ENCODE peak calls at places on chromosomes 16 and 17, in ten cellular contexts. E is AG04450; A is left ventricle myocardium inferior; D is mucosa of descending colon; F is tibial nerve; B is fibroblast of mammary gland; W is activated CD8-positive, alpha-beta T cell treated with anti-CD3 and anti-CD28 coated beads for 36 hours; N is colonic mucosa; Q is AG09309; R is fibroblast of pulmonary artery. U is an unnamed sample.

GRCh38 chr16:73251608-73252007 is 203.7 kb upstream of the ZFHX3 start:
- DNase-seq in E (no peak), A (no peak), D (no peak), F (no peak), B (no peak), W (no peak), N (no peak), Q (no peak), R (no peak), U (no peak)

GRCh38 chr16:3646348-3646920 is 8.1 kb upstream of the DNASE1 start:
- DNase-seq in E (no peak), A (no peak), D (peak), F (no peak), B (no peak), W (no peak), N (peak), Q (no peak), R (no peak), U (no peak)

GRCh38 chr17:79023886-79024771 is at the start of gene C1QTNF1:
- DNase-seq in E (no peak), A (peak), D (peak), F (no peak), B (peak), W (peak), N (peak), Q (no peak), R (peak), U (no peak)

GRCh38 chr16:57537596-57538234 is 1.3 kb upstream of the CCDC102A start:
- DNase-seq in E (no peak), A (no peak), D (no peak), F (no peak), B (no peak), W (no peak), N (peak), Q (no peak), R (no peak), U (no peak)

GRCh38 chr17:39270923-39271322 is 45.2 kb upstream of the STAC2 start:
- DNase-seq in E (peak), A (no peak), D (no peak), F (no peak), B (peak), W (peak), N (no peak), Q (peak), R (peak), U (peak)

GRCh38 chr17:28372945-28373274 is 1.4 kb downstream of the SARM1 start:
- DNase-seq in E (no peak), A (no peak), D (no peak), F (no peak), B (no peak), W (no peak), N (no peak), Q (no peak), R (no peak), U (no peak)

GRCh38 chr17:64024781-64025731 is 4.6 kb upstream of the ICAM2 start:
- DNase-seq in E (no peak), A (no peak), D (no peak), F (no peak), B (peak), W (peak), N (peak), Q (no peak), R (peak), U (no peak)

GRCh38 chr16:9050102-9050830 is 41.2 kb upstream of the HAPSTR1 start:
- DNase-seq in E (no peak), A (no peak), D (no peak), F (no peak), B (peak), W (peak), N (no peak), Q (no peak), R (peak), U (no peak)

GRCh38 chr17:9959377-9959981 is 54.4 kb upstream of the RCVRN start:
- DNase-seq in E (no peak), A (no peak), D (no peak), F (peak), B (peak), W (peak), N (peak), Q (no peak), R (peak), U (no peak)

GRCh38 chr17:653724-654123 is 60.9 kb downstream of the VPS53 start:
- DNase-seq in E (no peak), A (no peak), D (no peak), F (no peak), B (no peak), W (no peak), N (no peak), Q (no peak), R (no peak), U (no peak)

GRCh38 chr17:17280613-17281549 is at the start of gene COPS3:
- DNase-seq in E (peak), A (peak), D (peak), F (peak), B (peak), W (peak), N (peak), Q (peak), R (peak), U (peak)

GRCh38 chr16:89365044-89365467 is 125.3 kb downstream of the ANKRD11 start:
- DNase-seq in E (peak), A (no peak), D (no peak), F (no peak), B (peak), W (peak), N (no peak), Q (peak), R (peak), U (no peak)

GRCh38 chr17:28225271-28225670 is 93.7 kb upstream of the TMEM97 start:
- DNase-seq in E (no peak), A (peak), D (no peak), F (no peak), B (no peak), W (no peak), N (no peak), Q (no peak), R (no peak), U (no peak)

GRCh38 chr17:34582185-34582900 is 3.0 kb downstream of the TMEM132E start:
- DNase-seq in E (no peak), A (no peak), D (no peak), F (no peak), B (no peak), W (no peak), N (no peak), Q (no peak), R (no peak), U (no peak)

GRCh38 chr16:59880626-59881025 is 1146.5 kb upstream of the GOT2 start:
- DNase-seq in E (no peak), A (no peak), D (no peak), F (no peak), B (no peak), W (no peak), N (no peak), Q (no peak), R (no peak), U (no peak)

GRCh38 chr17:31467502-31468256 is 76.2 kb downstream of the RAB11FIP4 start:
- DNase-seq in E (no peak), A (peak), D (no peak), F (no peak), B (no peak), W (no peak), N (no peak), Q (no peak), R (no peak), U (no peak)

GRCh38 chr16:17339764-17340541 is 130.8 kb downstream of the XYLT1 start:
- DNase-seq in E (no peak), A (no peak), D (no peak), F (no peak), B (no peak), W (no peak), N (no peak), Q (no peak), R (no peak), U (no peak)

DNA sequence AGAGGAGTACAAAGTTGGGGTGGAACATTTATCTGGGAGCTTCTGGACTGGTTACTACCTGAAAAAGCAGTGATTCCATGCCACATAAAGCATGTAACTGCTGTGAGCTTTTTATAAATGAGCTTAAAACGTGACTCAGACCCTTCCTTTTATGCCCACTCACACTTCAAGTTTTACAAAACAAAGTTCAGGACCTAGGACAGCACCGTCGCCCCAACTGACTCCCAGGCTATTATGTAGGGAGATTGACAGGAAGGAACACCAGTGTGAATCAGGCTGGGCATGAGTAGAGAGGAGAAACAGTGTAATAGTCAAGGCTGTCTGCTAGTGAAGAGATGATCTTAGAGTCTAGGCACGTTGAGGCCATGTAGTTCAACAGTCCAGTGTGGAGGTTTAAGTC is 91.6 kb upstream of the DNAH9 start:
- DNase-seq in E (no peak), A (no peak), D (no peak), F (no peak), B (no peak), W (peak), N (peak), Q (no peak), R (peak), U (no peak)
- TF ChIP-seq CTCF in E (no peak), A (no peak), D (no peak), F (no peak), B (no peak), W (no peak), N (no peak), Q (no peak), R (no peak), U (no peak)

DNA sequence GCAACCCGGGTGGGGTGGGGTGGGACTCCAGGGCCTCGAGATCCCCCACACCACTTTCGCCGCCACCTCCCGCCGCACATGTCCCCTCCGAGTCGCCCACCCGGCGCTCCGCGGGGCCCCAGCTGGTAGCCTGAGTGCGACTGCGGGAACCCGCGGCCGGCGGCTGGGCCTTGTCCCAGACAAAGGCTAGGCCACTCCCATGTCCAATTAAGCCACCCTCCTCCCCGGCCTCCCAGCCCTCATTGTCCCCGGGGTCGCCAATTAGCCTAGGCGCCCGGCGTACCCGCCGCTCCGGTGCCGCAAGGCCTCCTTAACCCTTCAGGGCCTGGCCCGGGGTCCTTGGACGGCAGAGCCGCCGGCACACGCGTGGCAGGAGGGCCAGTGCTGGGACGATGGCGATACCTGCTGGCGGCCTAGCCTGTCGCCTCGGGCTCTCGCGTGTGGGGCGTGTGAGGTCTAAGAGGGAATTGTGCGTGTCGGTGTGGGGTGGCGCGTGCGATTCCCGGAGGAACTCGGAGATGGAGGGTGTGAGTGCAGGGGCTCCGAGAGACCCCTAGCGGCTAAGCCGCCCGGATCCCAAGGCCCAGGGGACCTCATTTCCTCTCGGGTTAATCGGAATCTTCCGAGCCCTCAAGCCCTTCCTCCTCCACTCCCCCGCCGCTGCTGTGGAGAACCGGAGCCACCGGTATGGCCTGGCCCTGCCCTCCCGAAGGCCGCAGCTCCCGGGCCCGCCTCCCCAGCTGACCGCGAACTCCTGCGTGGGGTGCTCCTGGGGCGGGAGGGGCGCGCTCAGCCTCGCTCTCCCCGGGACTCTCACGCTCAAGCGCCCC is 11.7 kb downstream of the TBX2 start:
- DNase-seq in E (no peak), A (no peak), D (peak), F (no peak), B (peak), W (peak), N (peak), Q (no peak), R (no peak), U (no peak)
- TF ChIP-seq CTCF in E (peak), A (no peak), D (no peak), F (no peak), B (peak), W (peak), N (no peak), Q (peak), R (peak), U (peak)

GRCh38 chr17:65027305-65027704 is 29.2 kb downstream of the GNA13 start:
- DNase-seq in E (no peak), A (no peak), D (no peak), F (no peak), B (peak), W (peak), N (no peak), Q (no peak), R (peak), U (peak)
- TF ChIP-seq CTCF in E (peak), A (no peak), D (no peak), F (no peak), B (peak), W (peak), N (peak), Q (peak), R (peak), U (peak)

DNA sequence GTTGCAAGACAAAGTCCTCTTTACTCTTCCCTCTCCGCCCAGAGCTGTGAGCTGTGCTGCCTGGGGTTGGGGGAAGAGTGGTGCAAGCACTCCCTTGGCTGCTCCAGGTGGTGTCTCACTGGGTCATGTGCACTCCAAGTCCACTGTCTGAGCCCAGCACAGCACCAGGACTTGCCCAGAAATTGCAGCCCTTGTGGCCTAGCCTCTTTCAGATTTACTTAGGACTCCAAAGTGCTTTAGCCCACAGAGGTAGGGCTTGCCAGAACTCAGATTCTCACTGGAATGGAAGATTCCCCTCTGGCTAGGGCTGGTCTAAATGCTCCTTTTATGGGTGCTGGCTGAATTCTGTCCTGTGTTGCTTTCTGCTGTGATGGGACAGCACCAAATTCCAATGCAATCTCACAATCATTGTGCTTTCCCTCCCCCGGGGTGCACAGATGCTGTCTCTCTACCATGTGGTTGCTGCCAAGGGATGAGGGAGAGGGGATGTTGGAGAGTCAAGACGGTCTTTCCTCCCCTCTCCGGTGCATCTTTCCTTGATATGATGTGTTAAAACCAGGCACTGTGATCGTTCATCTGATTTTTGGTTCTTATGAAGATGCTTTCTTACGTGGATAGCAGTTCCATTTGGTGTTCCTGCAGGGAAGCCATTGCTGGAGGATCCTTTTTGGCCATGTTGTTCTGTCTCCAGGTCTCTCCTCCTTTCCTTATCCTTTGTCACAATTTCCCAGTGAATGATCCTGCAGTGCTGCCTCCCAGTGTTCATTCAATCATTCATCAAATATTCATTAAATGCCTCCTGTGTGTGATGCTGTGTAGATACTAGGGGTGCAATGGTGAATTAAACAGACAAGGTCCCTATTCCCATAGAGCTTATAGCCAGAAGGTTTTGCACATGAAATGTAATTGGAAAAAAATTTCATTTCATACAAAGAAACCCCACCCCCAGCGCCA is 216.3 kb downstream of the SPECC1 start:
- DNase-seq in E (no peak), A (no peak), D (no peak), F (no peak), B (peak), W (no peak), N (no peak), Q (no peak), R (no peak), U (no peak)
- TF ChIP-seq CTCF in E (peak), A (no peak), D (no peak), F (peak), B (no peak), W (no peak), N (no peak), Q (peak), R (no peak), U (peak)

DNA sequence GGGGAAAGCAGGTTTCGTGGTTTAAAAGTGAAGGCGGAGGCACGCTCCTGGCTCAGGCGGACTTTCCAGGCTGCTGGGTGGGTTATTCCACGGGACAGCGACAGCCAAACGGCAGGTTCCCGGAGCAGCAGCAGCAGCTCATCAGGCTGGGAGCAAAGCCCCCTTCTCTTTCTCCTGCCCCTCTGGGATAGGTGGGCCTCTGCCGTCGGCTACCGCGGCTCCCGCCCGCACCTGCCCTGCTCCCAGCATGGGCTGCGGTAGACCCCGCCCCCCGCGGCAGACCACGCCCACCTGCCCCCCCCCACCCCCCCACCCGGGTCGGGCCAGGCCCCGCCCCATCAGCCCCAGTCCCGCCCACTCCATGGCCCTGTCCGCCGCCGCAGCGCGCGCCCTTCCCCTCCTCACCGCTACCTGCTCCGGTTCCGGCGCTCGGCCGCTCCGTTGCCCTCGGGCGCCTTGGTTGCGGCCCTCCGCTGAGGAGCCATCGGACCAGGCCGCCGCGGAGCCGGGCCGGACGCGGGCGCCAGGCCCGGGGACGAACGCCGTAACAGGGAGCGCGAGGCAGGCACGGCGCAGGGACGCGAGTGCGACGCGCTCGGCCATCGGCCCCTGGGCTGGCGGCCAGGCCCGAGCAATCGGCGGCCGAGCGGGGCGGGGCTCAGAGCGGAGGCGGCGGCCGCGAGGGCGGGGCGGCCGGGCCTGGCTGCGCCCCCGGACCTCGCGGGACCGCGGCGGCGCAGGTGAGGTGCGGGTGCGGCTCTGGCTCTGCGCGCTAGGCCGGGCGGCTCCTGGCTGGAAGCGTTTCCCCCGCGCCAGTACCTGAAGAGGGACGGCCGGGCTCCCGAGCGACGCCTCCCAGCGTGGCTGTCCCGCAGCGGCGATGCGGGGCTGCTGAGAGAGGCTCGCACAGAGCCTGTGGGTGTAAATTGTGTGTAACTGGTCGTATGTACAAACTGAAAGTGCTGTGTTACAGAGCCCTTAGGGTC is at the start of the genes HEXD and OGFOD3:
- DNase-seq in E (no peak), A (peak), D (peak), F (peak), B (peak), W (peak), N (peak), Q (no peak), R (peak), U (no peak)
- TF ChIP-seq CTCF in E (no peak), A (peak), D (no peak), F (peak), B (no peak), W (no peak), N (no peak), Q (no peak), R (no peak), U (no peak)